ENCODE peak calls at places on chromosomes 6 and 20, in seven cellular contexts. One of them, this sample, is unnamed.

GRCh38 chr6:15897063-15897934 is 231.6 kb upstream of the MYLIP start:
- DNase-seq in WTC11: no peak
- DNase-seq in activated CD8-positive, alpha-beta T cell treated with anti-CD3 and anti-CD28 coated beads for 36 hours: no peak
- DNase-seq in neural crest cell: no peak
- DNase-seq in nephron progenitor cell: no peak
- DNase-seq in astrocyte: peak; percentile 6
- DNase-seq in glutamatergic neuron: no peak
- DNase-seq in this sample: no peak

GRCh38 chr6:14681699-14682487 is 564.0 kb upstream of the JARID2 start:
- DNase-seq in WTC11: no peak
- DNase-seq in activated CD8-positive, alpha-beta T cell treated with anti-CD3 and anti-CD28 coated beads for 36 hours: no peak
- DNase-seq in neural crest cell: no peak
- DNase-seq in nephron progenitor cell: no peak
- DNase-seq in astrocyte: peak; percentile 79
- DNase-seq in glutamatergic neuron: no peak
- DNase-seq in this sample: no peak

GRCh38 chr20:44050925-44051660 is 135.9 kb downstream of the JPH2 start:
- DNase-seq in WTC11: no peak
- DNase-seq in activated CD8-positive, alpha-beta T cell treated with anti-CD3 and anti-CD28 coated beads for 36 hours: no peak
- DNase-seq in neural crest cell: no peak
- DNase-seq in nephron progenitor cell: no peak
- DNase-seq in astrocyte: no peak
- DNase-seq in glutamatergic neuron: no peak
- DNase-seq in this sample: no peak

GRCh38 chr6:70371454-70372105 is 41.7 kb upstream of the FAM135A start:
- DNase-seq in WTC11: no peak
- DNase-seq in activated CD8-positive, alpha-beta T cell treated with anti-CD3 and anti-CD28 coated beads for 36 hours: no peak
- DNase-seq in neural crest cell: no peak
- DNase-seq in nephron progenitor cell: no peak
- DNase-seq in astrocyte: peak; percentile 64
- DNase-seq in glutamatergic neuron: no peak
- DNase-seq in this sample: no peak

GRCh38 chr6:83307849-83308248 is 114.7 kb downstream of the RWDD2A start:
- DNase-seq in WTC11: no peak
- DNase-seq in activated CD8-positive, alpha-beta T cell treated with anti-CD3 and anti-CD28 coated beads for 36 hours: no peak
- DNase-seq in neural crest cell: no peak
- DNase-seq in nephron progenitor cell: no peak
- DNase-seq in astrocyte: no peak
- DNase-seq in glutamatergic neuron: no peak
- DNase-seq in this sample: no peak

GRCh38 chr6:68134796-68135195 is 500.3 kb upstream of the ADGRB3 start:
- DNase-seq in WTC11: no peak
- DNase-seq in activated CD8-positive, alpha-beta T cell treated with anti-CD3 and anti-CD28 coated beads for 36 hours: no peak
- DNase-seq in neural crest cell: no peak
- DNase-seq in nephron progenitor cell: no peak
- DNase-seq in astrocyte: peak; percentile 48
- DNase-seq in glutamatergic neuron: no peak
- DNase-seq in this sample: no peak

GRCh38 chr6:122869437-122870024 is 80.5 kb downstream of the SMPDL3A start:
- DNase-seq in WTC11: peak; percentile 22
- DNase-seq in activated CD8-positive, alpha-beta T cell treated with anti-CD3 and anti-CD28 coated beads for 36 hours: peak; percentile 17
- DNase-seq in neural crest cell: peak; percentile 22
- DNase-seq in nephron progenitor cell: peak; percentile 27
- DNase-seq in astrocyte: peak; percentile 23
- DNase-seq in glutamatergic neuron: peak; percentile 32
- DNase-seq in this sample: no peak

GRCh38 chr6:146548898-146549374 is 5.3 kb downstream of the RAB32 start:
- DNase-seq in WTC11: no peak
- DNase-seq in activated CD8-positive, alpha-beta T cell treated with anti-CD3 and anti-CD28 coated beads for 36 hours: no peak
- DNase-seq in neural crest cell: no peak
- DNase-seq in nephron progenitor cell: no peak
- DNase-seq in astrocyte: no peak
- DNase-seq in glutamatergic neuron: no peak
- DNase-seq in this sample: no peak

GRCh38 chr6:17211101-17211500 is 70.1 kb upstream of the RBM24 start:
- DNase-seq in WTC11: no peak
- DNase-seq in activated CD8-positive, alpha-beta T cell treated with anti-CD3 and anti-CD28 coated beads for 36 hours: no peak
- DNase-seq in neural crest cell: no peak
- DNase-seq in nephron progenitor cell: no peak
- DNase-seq in astrocyte: no peak
- DNase-seq in glutamatergic neuron: no peak
- DNase-seq in this sample: no peak

GRCh38 chr20:7161690-7162089 is 394.2 kb downstream of the BMP2 start:
- DNase-seq in WTC11: peak; percentile 18
- DNase-seq in activated CD8-positive, alpha-beta T cell treated with anti-CD3 and anti-CD28 coated beads for 36 hours: peak; percentile 1
- DNase-seq in neural crest cell: no peak
- DNase-seq in nephron progenitor cell: no peak
- DNase-seq in astrocyte: no peak
- DNase-seq in glutamatergic neuron: no peak
- DNase-seq in this sample: no peak

GRCh38 chr6:30970946-30971345 is 12.6 kb upstream of the MUC21 start:
- DNase-seq in WTC11: no peak
- DNase-seq in activated CD8-positive, alpha-beta T cell treated with anti-CD3 and anti-CD28 coated beads for 36 hours: no peak
- DNase-seq in neural crest cell: no peak
- DNase-seq in nephron progenitor cell: no peak
- DNase-seq in astrocyte: no peak
- DNase-seq in glutamatergic neuron: no peak
- DNase-seq in this sample: no peak

GRCh38 chr20:12113468-12114371 is 196.0 kb downstream of the BTBD3 start:
- DNase-seq in WTC11: no peak
- DNase-seq in activated CD8-positive, alpha-beta T cell treated with anti-CD3 and anti-CD28 coated beads for 36 hours: no peak
- DNase-seq in neural crest cell: no peak
- DNase-seq in nephron progenitor cell: no peak
- DNase-seq in astrocyte: peak; percentile 72
- DNase-seq in glutamatergic neuron: no peak
- DNase-seq in this sample: no peak

GRCh38 chr6:34484899-34485298 is 19.0 kb downstream of the PACSIN1 start:
- DNase-seq in WTC11: no peak
- DNase-seq in activated CD8-positive, alpha-beta T cell treated with anti-CD3 and anti-CD28 coated beads for 36 hours: peak; percentile 92
- DNase-seq in neural crest cell: no peak
- DNase-seq in nephron progenitor cell: no peak
- DNase-seq in astrocyte: no peak
- DNase-seq in glutamatergic neuron: no peak
- DNase-seq in this sample: peak; percentile 41

GRCh38 chr20:60011512-60012507 is 53.6 kb downstream of the CDH26 start:
- DNase-seq in WTC11: no peak
- DNase-seq in activated CD8-positive, alpha-beta T cell treated with anti-CD3 and anti-CD28 coated beads for 36 hours: peak; percentile 40
- DNase-seq in neural crest cell: no peak
- DNase-seq in nephron progenitor cell: no peak
- DNase-seq in astrocyte: no peak
- DNase-seq in glutamatergic neuron: no peak
- DNase-seq in this sample: no peak

GRCh38 chr20:55052464-55052863 is 577.1 kb downstream of the DOK5 start:
- DNase-seq in WTC11: no peak
- DNase-seq in activated CD8-positive, alpha-beta T cell treated with anti-CD3 and anti-CD28 coated beads for 36 hours: no peak
- DNase-seq in neural crest cell: no peak
- DNase-seq in nephron progenitor cell: no peak
- DNase-seq in astrocyte: peak; percentile 8
- DNase-seq in glutamatergic neuron: no peak
- DNase-seq in this sample: no peak

GRCh38 chr20:43936371-43936770 is 21.7 kb downstream of the TOX2 start:
- DNase-seq in WTC11: no peak
- DNase-seq in activated CD8-positive, alpha-beta T cell treated with anti-CD3 and anti-CD28 coated beads for 36 hours: no peak
- DNase-seq in neural crest cell: no peak
- DNase-seq in nephron progenitor cell: no peak
- DNase-seq in astrocyte: no peak
- DNase-seq in glutamatergic neuron: no peak
- DNase-seq in this sample: no peak

GRCh38 chr6:50030777-50031562 is 9.2 kb upstream of the DEFB110 start:
- DNase-seq in WTC11: peak; percentile 67
- DNase-seq in activated CD8-positive, alpha-beta T cell treated with anti-CD3 and anti-CD28 coated beads for 36 hours: no peak
- DNase-seq in neural crest cell: peak; percentile 29
- DNase-seq in nephron progenitor cell: peak; percentile 31
- DNase-seq in astrocyte: no peak
- DNase-seq in glutamatergic neuron: peak; percentile 66
- DNase-seq in this sample: no peak

GRCh38 chr6:61887425-61887824 is 398.6 kb downstream of the KHDRBS2 start:
- DNase-seq in WTC11: no peak
- DNase-seq in activated CD8-positive, alpha-beta T cell treated with anti-CD3 and anti-CD28 coated beads for 36 hours: no peak
- DNase-seq in neural crest cell: no peak
- DNase-seq in nephron progenitor cell: no peak
- DNase-seq in astrocyte: no peak
- DNase-seq in glutamatergic neuron: no peak
- DNase-seq in this sample: no peak

GRCh38 chr20:1500496-1500895 is 9.3 kb upstream of the SIRPB2 start:
- DNase-seq in WTC11: no peak
- DNase-seq in activated CD8-positive, alpha-beta T cell treated with anti-CD3 and anti-CD28 coated beads for 36 hours: no peak
- DNase-seq in neural crest cell: no peak
- DNase-seq in nephron progenitor cell: no peak
- DNase-seq in astrocyte: no peak
- DNase-seq in glutamatergic neuron: no peak
- DNase-seq in this sample: no peak

GRCh38 chr6:139881728-139882211 is 507.3 kb upstream of the CITED2 start:
- DNase-seq in WTC11: peak; percentile 22
- DNase-seq in activated CD8-positive, alpha-beta T cell treated with anti-CD3 and anti-CD28 coated beads for 36 hours: peak; percentile 39
- DNase-seq in neural crest cell: peak; percentile 43
- DNase-seq in nephron progenitor cell: peak; percentile 18
- DNase-seq in astrocyte: peak; percentile 21
- DNase-seq in glutamatergic neuron: peak; percentile 23
- DNase-seq in this sample: no peak

GRCh38 chr20:18164356-18164755 is 26.7 kb downstream of the KAT14 start:
- DNase-seq in WTC11: no peak
- DNase-seq in activated CD8-positive, alpha-beta T cell treated with anti-CD3 and anti-CD28 coated beads for 36 hours: no peak
- DNase-seq in neural crest cell: no peak
- DNase-seq in nephron progenitor cell: no peak
- DNase-seq in astrocyte: peak; percentile 33
- DNase-seq in glutamatergic neuron: no peak
- DNase-seq in this sample: no peak

GRCh38 chr20:47038581-47039560 is 144.2 kb downstream of the EYA2 start:
- DNase-seq in WTC11: no peak
- DNase-seq in activated CD8-positive, alpha-beta T cell treated with anti-CD3 and anti-CD28 coated beads for 36 hours: no peak
- DNase-seq in neural crest cell: no peak
- DNase-seq in nephron progenitor cell: no peak
- DNase-seq in astrocyte: no peak
- DNase-seq in glutamatergic neuron: no peak
- DNase-seq in this sample: no peak

GRCh38 chr20:58550661-58551060 is 35.5 kb upstream of the APCDD1L start:
- DNase-seq in WTC11: no peak
- DNase-seq in activated CD8-positive, alpha-beta T cell treated with anti-CD3 and anti-CD28 coated beads for 36 hours: no peak
- DNase-seq in neural crest cell: no peak
- DNase-seq in nephron progenitor cell: no peak
- DNase-seq in astrocyte: peak; percentile 98
- DNase-seq in glutamatergic neuron: no peak
- DNase-seq in this sample: no peak

GRCh38 chr6:157789861-157790260 is 33.2 kb upstream of the SNX9 start:
- DNase-seq in WTC11: peak; percentile 69
- DNase-seq in activated CD8-positive, alpha-beta T cell treated with anti-CD3 and anti-CD28 coated beads for 36 hours: no peak
- DNase-seq in neural crest cell: no peak
- DNase-seq in nephron progenitor cell: no peak
- DNase-seq in astrocyte: no peak
- DNase-seq in glutamatergic neuron: peak; percentile 28
- DNase-seq in this sample: no peak

GRCh38 chr20:38073307-38074010 is 39.9 kb downstream of the RPRD1B start:
- DNase-seq in WTC11: no peak
- DNase-seq in activated CD8-positive, alpha-beta T cell treated with anti-CD3 and anti-CD28 coated beads for 36 hours: peak; percentile 25
- DNase-seq in neural crest cell: peak; percentile 52
- DNase-seq in nephron progenitor cell: peak; percentile 40
- DNase-seq in astrocyte: peak; percentile 98
- DNase-seq in glutamatergic neuron: no peak
- DNase-seq in this sample: no peak

GRCh38 chr20:58706975-58707681 is 14.5 kb downstream of the NPEPL1 start:
- DNase-seq in WTC11: peak; percentile 8
- DNase-seq in activated CD8-positive, alpha-beta T cell treated with anti-CD3 and anti-CD28 coated beads for 36 hours: no peak
- DNase-seq in neural crest cell: no peak
- DNase-seq in nephron progenitor cell: no peak
- DNase-seq in astrocyte: no peak
- DNase-seq in glutamatergic neuron: no peak
- DNase-seq in this sample: peak; percentile 71

GRCh38 chr6:156816505-156816904 is 39.3 kb downstream of the ARID1B start:
- DNase-seq in WTC11: no peak
- DNase-seq in activated CD8-positive, alpha-beta T cell treated with anti-CD3 and anti-CD28 coated beads for 36 hours: no peak
- DNase-seq in neural crest cell: no peak
- DNase-seq in nephron progenitor cell: no peak
- DNase-seq in astrocyte: no peak
- DNase-seq in glutamatergic neuron: no peak
- DNase-seq in this sample: no peak

GRCh38 chr6:89082439-89082838 is 1.9 kb downstream of the PNRC1 start:
- DNase-seq in WTC11: no peak
- DNase-seq in activated CD8-positive, alpha-beta T cell treated with anti-CD3 and anti-CD28 coated beads for 36 hours: peak; percentile 21
- DNase-seq in neural crest cell: no peak
- DNase-seq in nephron progenitor cell: no peak
- DNase-seq in astrocyte: peak; percentile 37
- DNase-seq in glutamatergic neuron: no peak
- DNase-seq in this sample: no peak

GRCh38 chr20:1341561-1342265 is 12.8 kb upstream of the SDCBP2 start:
- DNase-seq in WTC11: no peak
- DNase-seq in activated CD8-positive, alpha-beta T cell treated with anti-CD3 and anti-CD28 coated beads for 36 hours: no peak
- DNase-seq in neural crest cell: no peak
- DNase-seq in nephron progenitor cell: no peak
- DNase-seq in astrocyte: peak; percentile 59
- DNase-seq in glutamatergic neuron: peak; percentile 83
- DNase-seq in this sample: no peak

GRCh38 chr6:112086744-112087135 is 542 bp downstream of the TUBE1 start:
- DNase-seq in WTC11: no peak
- DNase-seq in activated CD8-positive, alpha-beta T cell treated with anti-CD3 and anti-CD28 coated beads for 36 hours: no peak
- DNase-seq in neural crest cell: no peak
- DNase-seq in nephron progenitor cell: no peak
- DNase-seq in astrocyte: peak; percentile 46
- DNase-seq in glutamatergic neuron: no peak
- DNase-seq in this sample: no peak
- TF ChIP-seq CTCF in WTC11: no peak
- TF ChIP-seq CTCF in activated CD8-positive, alpha-beta T cell treated with anti-CD3 and anti-CD28 coated beads for 36 hours: peak; percentile 47
- TF ChIP-seq CTCF in neural crest cell: peak; percentile 50
- TF ChIP-seq CTCF in nephron progenitor cell: no peak
- TF ChIP-seq CTCF in astrocyte: peak; percentile 29
- TF ChIP-seq CTCF in glutamatergic neuron: no peak
- TF ChIP-seq CTCF in this sample: peak; percentile 78

GRCh38 chr6:894274-894673 is 201.3 kb upstream of the EXOC2 start:
- DNase-seq in WTC11: peak; percentile 54
- DNase-seq in activated CD8-positive, alpha-beta T cell treated with anti-CD3 and anti-CD28 coated beads for 36 hours: peak; percentile 38
- DNase-seq in neural crest cell: no peak
- DNase-seq in nephron progenitor cell: no peak
- DNase-seq in astrocyte: no peak
- DNase-seq in glutamatergic neuron: no peak
- DNase-seq in this sample: no peak
- TF ChIP-seq CTCF in WTC11: peak; percentile 40
- TF ChIP-seq CTCF in activated CD8-positive, alpha-beta T cell treated with anti-CD3 and anti-CD28 coated beads for 36 hours: peak; percentile 25
- TF ChIP-seq CTCF in neural crest cell: no peak
- TF ChIP-seq CTCF in nephron progenitor cell: no peak
- TF ChIP-seq CTCF in astrocyte: no peak
- TF ChIP-seq CTCF in glutamatergic neuron: peak; percentile 6
- TF ChIP-seq CTCF in this sample: peak; percentile 12

GRCh38 chr20:63234693-63235398 is 859 bp upstream of the BIRC7 start:
- DNase-seq in WTC11: peak; percentile 82
- DNase-seq in activated CD8-positive, alpha-beta T cell treated with anti-CD3 and anti-CD28 coated beads for 36 hours: peak; percentile 58
- DNase-seq in neural crest cell: no peak
- DNase-seq in nephron progenitor cell: peak; percentile 63
- DNase-seq in astrocyte: no peak
- DNase-seq in glutamatergic neuron: peak; percentile 78
- DNase-seq in this sample: no peak
- TF ChIP-seq CTCF in WTC11: peak; percentile 51
- TF ChIP-seq CTCF in activated CD8-positive, alpha-beta T cell treated with anti-CD3 and anti-CD28 coated beads for 36 hours: peak; percentile 69
- TF ChIP-seq CTCF in neural crest cell: peak; percentile 65
- TF ChIP-seq CTCF in nephron progenitor cell: peak; percentile 48
- TF ChIP-seq CTCF in astrocyte: peak; percentile 15
- TF ChIP-seq CTCF in glutamatergic neuron: peak; percentile 57
- TF ChIP-seq CTCF in this sample: peak; percentile 60

DNA sequence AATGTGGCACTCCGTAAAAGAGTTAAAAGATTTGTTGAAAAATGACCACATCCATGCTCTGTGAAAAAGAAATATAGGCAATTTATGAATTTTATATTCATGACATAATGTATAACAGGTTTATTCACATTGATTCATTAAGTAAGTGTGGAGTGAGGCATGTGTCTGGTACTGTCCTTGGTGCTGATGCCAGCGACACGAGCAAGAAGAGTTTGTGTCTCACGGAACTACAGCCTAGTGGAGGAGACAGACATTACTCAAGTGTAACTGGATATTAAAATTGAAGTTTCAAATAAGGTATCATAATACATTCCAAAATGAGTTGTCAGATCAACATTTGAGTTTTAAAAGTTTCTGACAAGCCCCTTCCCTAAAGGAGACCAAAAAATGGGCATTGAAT is 158.2 kb upstream of the PRND start:
- DNase-seq in WTC11: peak; percentile 47
- DNase-seq in activated CD8-positive, alpha-beta T cell treated with anti-CD3 and anti-CD28 coated beads for 36 hours: peak; percentile 45
- DNase-seq in neural crest cell: peak; percentile 28
- DNase-seq in nephron progenitor cell: peak; percentile 52
- DNase-seq in astrocyte: peak; percentile 65
- DNase-seq in glutamatergic neuron: no peak
- DNase-seq in this sample: no peak
- TF ChIP-seq CTCF in WTC11: no peak
- TF ChIP-seq CTCF in activated CD8-positive, alpha-beta T cell treated with anti-CD3 and anti-CD28 coated beads for 36 hours: no peak
- TF ChIP-seq CTCF in neural crest cell: peak; percentile 51
- TF ChIP-seq CTCF in nephron progenitor cell: peak; percentile 27
- TF ChIP-seq CTCF in astrocyte: peak; percentile 52
- TF ChIP-seq CTCF in glutamatergic neuron: no peak
- TF ChIP-seq CTCF in this sample: peak; percentile 61

This sample was measured in chondrocyte.